ENCODE peak calls at places on chromosomes 3 and 15, in six cellular contexts. One of them, this sample, is unnamed.

GRCh38 chr15:65394280-65394789 is 16.5 kb upstream of the IGDCC3 start:
- DNase-seq in NCI-H82: no peak
- DNase-seq in hippocampal formation: no peak
- DNase-seq in neural crest cell: no peak
- DNase-seq in dermis microvascular lymphatic vessel endothelial cell: no peak
- DNase-seq in testis: no peak
- DNase-seq in this sample: no peak

GRCh38 chr3:118980832-118981231 is 53.8 kb downstream of the IGSF11 start:
- DNase-seq in NCI-H82: no peak
- DNase-seq in hippocampal formation: no peak
- DNase-seq in neural crest cell: no peak
- DNase-seq in dermis microvascular lymphatic vessel endothelial cell: no peak
- DNase-seq in testis: no peak
- DNase-seq in this sample: no peak

GRCh38 chr3:39637807-39638206 is 170.3 kb downstream of the MOBP start:
- DNase-seq in NCI-H82: no peak
- DNase-seq in hippocampal formation: no peak
- DNase-seq in neural crest cell: no peak
- DNase-seq in dermis microvascular lymphatic vessel endothelial cell: peak
- DNase-seq in testis: no peak
- DNase-seq in this sample: peak

GRCh38 chr3:193593666-193594025 is 638 bp downstream of the OPA1 start:
- DNase-seq in NCI-H82: peak
- DNase-seq in hippocampal formation: no peak
- DNase-seq in neural crest cell: no peak
- DNase-seq in dermis microvascular lymphatic vessel endothelial cell: peak
- DNase-seq in testis: peak
- DNase-seq in this sample: peak

GRCh38 chr3:80190051-80190450 is 422.3 kb upstream of the ROBO1 start:
- DNase-seq in NCI-H82: no peak
- DNase-seq in hippocampal formation: no peak
- DNase-seq in neural crest cell: no peak
- DNase-seq in dermis microvascular lymphatic vessel endothelial cell: peak
- DNase-seq in testis: no peak
- DNase-seq in this sample: no peak

GRCh38 chr15:29596266-29596665 is 226.0 kb downstream of the TJP1 start:
- DNase-seq in NCI-H82: peak
- DNase-seq in hippocampal formation: no peak
- DNase-seq in neural crest cell: no peak
- DNase-seq in dermis microvascular lymphatic vessel endothelial cell: no peak
- DNase-seq in testis: no peak
- DNase-seq in this sample: peak

GRCh38 chr3:131591394-131591990 is 88.7 kb upstream of the MRPL3 start:
- DNase-seq in NCI-H82: peak
- DNase-seq in hippocampal formation: no peak
- DNase-seq in neural crest cell: no peak
- DNase-seq in dermis microvascular lymphatic vessel endothelial cell: no peak
- DNase-seq in testis: peak
- DNase-seq in this sample: no peak

GRCh38 chr15:74402873-74403589 is 30.7 kb downstream of the SEMA7A start:
- DNase-seq in NCI-H82: no peak
- DNase-seq in hippocampal formation: no peak
- DNase-seq in neural crest cell: no peak
- DNase-seq in dermis microvascular lymphatic vessel endothelial cell: no peak
- DNase-seq in testis: no peak
- DNase-seq in this sample: no peak

GRCh38 chr3:37024092-37024491 is 30.8 kb downstream of the MLH1 start:
- DNase-seq in NCI-H82: peak
- DNase-seq in hippocampal formation: no peak
- DNase-seq in neural crest cell: no peak
- DNase-seq in dermis microvascular lymphatic vessel endothelial cell: peak
- DNase-seq in testis: no peak
- DNase-seq in this sample: no peak

GRCh38 chr3:132256984-132257383 is 60.2 kb upstream of the ACP3 start:
- DNase-seq in NCI-H82: peak
- DNase-seq in hippocampal formation: peak
- DNase-seq in neural crest cell: peak
- DNase-seq in dermis microvascular lymphatic vessel endothelial cell: peak
- DNase-seq in testis: peak
- DNase-seq in this sample: peak